ENCODE peak calls at places on chromosomes 2 and 18, in five cellular contexts. A, W, K, T and Z are unnamed samples.

GRCh38 chr2:136901732-136902131 is 136.4 kb downstream of the THSD7B start:
- DNase-seq in W (no peak), K (no peak), T (no peak), A (no peak), Z (no peak)

GRCh38 chr2:61426267-61426897 is 44.5 kb downstream of the USP34 start:
- DNase-seq in T (peak), W (no peak), K (no peak), A (peak), Z (no peak)

GRCh38 chr2:191114403-191114886 is 36.3 kb downstream of the STAT4 start:
- DNase-seq in T (peak), K (no peak), W (no peak), A (no peak), Z (no peak)

GRCh38 chr2:144554811-144555210 is 34.9 kb upstream of the ZEB2 start:
- DNase-seq in W (no peak), T (no peak), A (no peak), K (no peak), Z (no peak)

GRCh38 chr2:226548706-226549105 is 250.9 kb downstream of the IRS1 start:
- DNase-seq in K (no peak), W (no peak), A (no peak), T (peak), Z (no peak)

GRCh38 chr2:168935810-168936581 is 34.9 kb downstream of the G6PC2 start:
- DNase-seq in K (no peak), T (peak), W (no peak), A (no peak), Z (peak)

GRCh38 chr2:111634995-111635538 is 248.9 kb downstream of the ANAPC1 start:
- DNase-seq in A (no peak), W (no peak), K (no peak), T (peak), Z (no peak)

GRCh38 chr18:32701288-32701687 is 71.5 kb downstream of the KLHL14 start:
- DNase-seq in K (no peak), W (no peak), A (no peak), T (no peak), Z (no peak)

GRCh38 chr18:600107-600506 is 3.3 kb downstream of the CLUL1 start:
- DNase-seq in A (peak), K (no peak), W (no peak), T (no peak), Z (no peak)

GRCh38 chr18:48897531-48897930 is 53.2 kb downstream of the SMAD7 start:
- DNase-seq in A (no peak), W (no peak), T (peak), K (no peak), Z (no peak)

GRCh38 chr18:13258792-13259385 is 40.3 kb downstream of the LDLRAD4 start:
- DNase-seq in W (no peak), T (no peak), A (no peak), K (no peak), Z (peak)

GRCh38 chr2:47172922-47173695 is 18.0 kb upstream of the STPG4 start:
- DNase-seq in K (no peak), T (no peak), A (no peak), W (no peak), Z (no peak)

GRCh38 chr18:4125246-4125938 is 329.7 kb downstream of the DLGAP1 start:
- DNase-seq in K (no peak), T (peak), A (no peak), W (peak), Z (no peak)

GRCh38 chr2:118832071-118832790 is 15.2 kb downstream of the EN1 start:
- DNase-seq in K (no peak), T (no peak), A (no peak), W (no peak), Z (no peak)